ENCODE peak calls at places on chromosomes 1 and 21, in seven cellular contexts. I is GM23338; G is right cardiac atrium; M is activated T-cell treated with anti-CD3 and anti-CD28 coated beads, Interleukin-2, amount 50 U/mL, for 4 hours; R is stimulated activated naive CD8-positive, alpha-beta T cell treated with anti-CD3 and anti-CD28 coated beads, Interleukin-15, amount 100 ng/mL, for 72 hours; Y is activated CD4-positive, alpha-beta T cell treated with anti-CD3 and anti-CD28 coated beads for 36 hours; K is sciatic nerve. S is an unnamed sample.

GRCh38 chr1:6471969-6472368 is 6.0 kb upstream of the TNFRSF25 start:
- ATAC-seq in Y (no peak), K (no peak), G (no peak), M (no peak), R (no peak), I (no peak), S (no peak)

GRCh38 chr21:32578107-32578691 is 7.1 kb downstream of the TCP10L start:
- ATAC-seq in G (no peak), K (no peak), R (peak; percentile 61), M (peak; percentile 52), Y (peak; percentile 63), I (peak; percentile 95), S (peak; percentile 56)

GRCh38 chr1:158008630-158009029 is 15.2 kb downstream of the KIRREL1 start:
- ATAC-seq in Y (no peak), G (no peak), M (no peak), R (no peak), K (no peak), I (no peak), S (no peak)

GRCh38 chr1:7884757-7885156 is 31.9 kb upstream of the UTS2 start:
- ATAC-seq in R (no peak), Y (no peak), I (no peak), K (no peak), M (no peak), G (no peak), S (no peak)

GRCh38 chr1:20405893-20406604 is 80.0 kb downstream of the CAMK2N1 start:
- ATAC-seq in Y (no peak), K (peak; percentile 17), I (peak; percentile 69), M (no peak), G (no peak), R (no peak), S (no peak)

GRCh38 chr1:237863234-237863633 is 27.5 kb downstream of the ZP4 start:
- ATAC-seq in G (no peak), I (no peak), R (no peak), K (no peak), M (no peak), Y (no peak), S (no peak)

GRCh38 chr1:234989019-234989418 is 139.6 kb downstream of the TOMM20 start:
- ATAC-seq in K (no peak), G (no peak), M (peak; percentile 53), R (peak; percentile 81), Y (peak; percentile 77), I (no peak), S (peak; percentile 79)

GRCh38 chr1:70536708-70537398 is 125.8 kb downstream of the CTH start:
- ATAC-seq in I (no peak), G (no peak), M (no peak), K (no peak), Y (no peak), R (no peak), S (no peak)

GRCh38 chr1:235278233-235278914 is 49.6 kb downstream of the ARID4B start:
- ATAC-seq in M (no peak), Y (no peak), R (no peak), K (no peak), I (no peak), G (no peak), S (no peak)

GRCh38 chr1:115746021-115746690 is 22.4 kb downstream of the CASQ2 start:
- ATAC-seq in Y (no peak), G (no peak), K (no peak), I (no peak), R (no peak), M (no peak), S (no peak)

GRCh38 chr1:41639332-41639936 is 155.0 kb upstream of the EDN2 start:
- ATAC-seq in R (peak; percentile 83), Y (peak; percentile 83), I (no peak), K (no peak), G (peak; percentile 75), M (peak; percentile 92), S (peak; percentile 90)

GRCh38 chr1:36492491-36492890 is 9.8 kb upstream of the CSF3R start:
- ATAC-seq in K (no peak), G (no peak), I (no peak), M (no peak), R (no peak), Y (no peak), S (no peak)

S was measured in activated T-helper 17 cell treated with anti-CD3 and anti-CD28 coated beads, Interleukin-2, amount 50 U/mL, for 72 hours.